ENCODE peak calls at places on chromosomes 5 and 9, in ten cellular contexts. V is activated T-cell treated with anti-CD3 and anti-CD28 coated beads, Interleukin-2, amount 50 U/mL, for 48 hours; I is BJ; A is dermis blood vessel endothelial cell; K is skeletal muscle cell; Y is WTC11; Q is activated CD4-positive, alpha-beta T cell treated with anti-CD3 and anti-CD28 coated beads, Interleukin-2, amount 50 U/mL, for 24 hours; T is fibroblast of the conjunctiva; H is uterus; D is endothelial cell. G is an unnamed sample.
A peak's percentile ranks its signal among the peaks of the same experiment; 100 is the strongest.

GRCh38 chr5:150106669-150107068 is 20.3 kb upstream of the CSF1R start:
- DNase-seq in V (peak; percentile 13), I (no peak), A (peak; percentile 75), K (no peak), Y (no peak), Q (no peak), T (no peak), H (no peak), D (no peak), G (no peak)

GRCh38 chr9:129776938-129777768 is 24.3 kb upstream of the PTGES start:
- DNase-seq in V (peak; percentile 68), I (peak; percentile 97), A (peak; percentile 89), K (peak; percentile 99), Y (no peak), Q (no peak), T (peak; percentile 97), H (peak; percentile 96), D (no peak), G (peak; percentile 97)

GRCh38 chr5:97042981-97043380 is 99.4 kb downstream of the LIX1 start:
- DNase-seq in V (no peak), I (no peak), A (no peak), K (no peak), Y (no peak), Q (no peak), T (no peak), H (no peak), D (no peak), G (no peak)

GRCh38 chr5:119470851-119471451 is 18.7 kb downstream of the HSD17B4 start:
- DNase-seq in V (no peak), I (no peak), A (peak; percentile 69), K (no peak), Y (no peak), Q (no peak), T (no peak), H (no peak), D (peak; percentile 39), G (no peak)

GRCh38 chr5:117761190-117761589 is 1186.6 kb upstream of the SEMA6A start:
- DNase-seq in V (no peak), I (no peak), A (no peak), K (no peak), Y (no peak), Q (no peak), T (no peak), H (no peak), D (no peak), G (no peak)

GRCh38 chr9:79352322-79352721 is 219.4 kb upstream of the TLE4 start:
- DNase-seq in V (no peak), I (no peak), A (no peak), K (no peak), Y (no peak), Q (no peak), T (no peak), H (no peak), D (no peak), G (no peak)

GRCh38 chr9:79430599-79430998 is 141.2 kb upstream of the TLE4 start:
- DNase-seq in V (no peak), I (no peak), A (no peak), K (no peak), Y (no peak), Q (no peak), T (no peak), H (no peak), D (no peak), G (no peak)

GRCh38 chr5:139692605-139693340 is 44.6 kb downstream of the CXXC5 start:
- DNase-seq in V (no peak), I (no peak), A (no peak), K (no peak), Y (peak; percentile 44), Q (no peak), T (no peak), H (no peak), D (no peak), G (no peak)

GRCh38 chr5:147935032-147935431 is 28.7 kb upstream of the C5orf46 start:
- DNase-seq in V (no peak), I (peak; percentile 6), A (peak; percentile 74), K (no peak), Y (no peak), Q (no peak), T (peak; percentile 10), H (no peak), D (peak; percentile 18), G (peak; percentile 61)

GRCh38 chr9:109278848-109279247 is 42.0 kb downstream of the EPB41L4B start:
- DNase-seq in V (no peak), I (no peak), A (no peak), K (no peak), Y (no peak), Q (no peak), T (no peak), H (no peak), D (no peak), G (no peak)

GRCh38 chr5:88883566-88884434 is 816 bp upstream of the MEF2C start:
- DNase-seq in V (peak; percentile 28), I (no peak), A (peak; percentile 83), K (peak; percentile 60), Y (peak; percentile 66), Q (no peak), T (peak; percentile 51), H (peak; percentile 83), D (peak; percentile 67), G (peak; percentile 33)

GRCh38 chr5:153551537-153552079 is 61.1 kb downstream of the GRIA1 start:
- DNase-seq in V (no peak), I (peak; percentile 86), A (peak; percentile 88), K (peak; percentile 98), Y (no peak), Q (no peak), T (peak; percentile 79), H (no peak), D (no peak), G (peak; percentile 84)

GRCh38 chr5:171630047-171630669 is 155.5 kb upstream of the SMIM23 start:
- DNase-seq in V (peak; percentile 26), I (no peak), A (peak; percentile 73), K (peak; percentile 10), Y (peak; percentile 77), Q (no peak), T (peak; percentile 49), H (no peak), D (peak; percentile 73), G (no peak)

GRCh38 chr9:134936762-134937555 is 19.2 kb upstream of the FCN1 start:
- DNase-seq in V (no peak), I (no peak), A (no peak), K (no peak), Y (no peak), Q (no peak), T (no peak), H (no peak), D (no peak), G (no peak)

GRCh38 chr5:180910735-180911134 is 11.8 kb downstream of the BTNL8 start:
- DNase-seq in V (no peak), I (no peak), A (no peak), K (no peak), Y (no peak), Q (no peak), T (no peak), H (no peak), D (no peak), G (no peak)

GRCh38 chr9:91192785-91193657 is 168.7 kb downstream of the AUH start:
- DNase-seq in V (peak; percentile 88), I (peak; percentile 96), A (peak; percentile 98), K (peak; percentile 100), Y (peak; percentile 47), Q (peak; percentile 54), T (peak; percentile 93), H (peak; percentile 94), D (peak; percentile 58), G (peak; percentile 100)

GRCh38 chr5:10975915-10976314 is 214.9 kb upstream of the DAP start:
- DNase-seq in V (no peak), I (no peak), A (no peak), K (no peak), Y (no peak), Q (no peak), T (no peak), H (no peak), D (no peak), G (no peak)

GRCh38 chr5:173612948-173613347 is 3.5 kb downstream of the BOD1 start:
- DNase-seq in V (no peak), I (no peak), A (no peak), K (no peak), Y (no peak), Q (no peak), T (no peak), H (no peak), D (no peak), G (peak; percentile 31)

GRCh38 chr5:94153736-94154450 is 412.5 kb upstream of the POU5F2 start:
- DNase-seq in V (no peak), I (no peak), A (no peak), K (peak; percentile 13), Y (no peak), Q (no peak), T (no peak), H (no peak), D (no peak), G (peak; percentile 8)

GRCh38 chr9:94630833-94631232 is 8.5 kb downstream of the FBP1 start:
- DNase-seq in V (no peak), I (no peak), A (no peak), K (no peak), Y (no peak), Q (no peak), T (no peak), H (no peak), D (no peak), G (no peak)

GRCh38 chr5:5418006-5418405 is 4.5 kb upstream of the ICE1 start:
- DNase-seq in V (no peak), I (no peak), A (no peak), K (no peak), Y (no peak), Q (no peak), T (no peak), H (no peak), D (no peak), G (no peak)

GRCh38 chr5:57778528-57779175 is 296.0 kb upstream of the ACTBL2 start:
- DNase-seq in V (no peak), I (no peak), A (peak; percentile 25), K (no peak), Y (no peak), Q (no peak), T (no peak), H (no peak), D (no peak), G (no peak)

GRCh38 chr5:135333737-135334515 is 65.1 kb downstream of the MACROH2A1 start:
- DNase-seq in V (no peak), I (no peak), A (no peak), K (no peak), Y (no peak), Q (no peak), T (no peak), H (no peak), D (no peak), G (no peak)

GRCh38 chr5:73129143-73129542 is 8.8 kb downstream of the TMEM171 start:
- DNase-seq in V (no peak), I (no peak), A (no peak), K (no peak), Y (no peak), Q (no peak), T (no peak), H (no peak), D (no peak), G (no peak)

GRCh38 chr5:33311893-33312292 is 128.9 kb upstream of the TARS1 start:
- DNase-seq in V (no peak), I (peak; percentile 90), A (no peak), K (peak; percentile 95), Y (no peak), Q (no peak), T (peak; percentile 86), H (no peak), D (no peak), G (peak; percentile 84)

GRCh38 chr5:176803943-176804498 is 6.3 kb upstream of the UNC5A start:
- DNase-seq in V (no peak), I (no peak), A (peak; percentile 71), K (no peak), Y (peak; percentile 75), Q (no peak), T (no peak), H (no peak), D (peak; percentile 61), G (no peak)

GRCh38 chr9:136354592-136355085 is 8.9 kb downstream of the DNLZ start:
- DNase-seq in V (no peak), I (no peak), A (no peak), K (no peak), Y (no peak), Q (no peak), T (no peak), H (peak; percentile 61), D (no peak), G (no peak)